ENCODE peak calls at places on chromosomes 11 and 22, in six cellular contexts. G is SK-N-SH, M is HCT116, H is H1, T is K562, D is HepG2. A is an unnamed sample.

GRCh38 chr11:122656073-122656630 is 630 bp downstream of the UBASH3B start:
- DNase-seq in G (peak), M (no peak), H (no peak), T (peak), D (no peak), A (no peak)

GRCh38 chr11:27471588-27472397 is 797 bp downstream of the LGR4 start:
- DNase-seq in G (peak), M (no peak), H (no peak), T (peak), D (no peak), A (no peak)

GRCh38 chr11:2167141-2168045 is 4.2 kb downstream of the TH start:
- DNase-seq in G (no peak), M (no peak), H (no peak), T (no peak), D (no peak), A (no peak)

GRCh38 chr11:68690671-68691401 is 6.5 kb downstream of the GAL start:
- DNase-seq in G (no peak), M (no peak), H (no peak), T (no peak), D (no peak), A (no peak)

GRCh38 chr11:86695391-86695790 is 23.0 kb upstream of the ME3 start:
- DNase-seq in G (no peak), M (no peak), H (no peak), T (no peak), D (no peak), A (no peak)

GRCh38 chr11:61851128-61851899 is 23.2 kb downstream of the FADS2 start:
- DNase-seq in G (no peak), M (no peak), H (no peak), T (no peak), D (no peak), A (no peak)

GRCh38 chr22:30292069-30292970 is 3.0 kb upstream of the CASTOR1 start:
- DNase-seq in G (no peak), M (no peak), H (no peak), T (no peak), D (no peak), A (no peak)

GRCh38 chr11:114154271-114155047 is 94.9 kb downstream of the ZBTB16 start:
- DNase-seq in G (no peak), M (no peak), H (no peak), T (no peak), D (peak), A (no peak)

GRCh38 chr11:67601098-67601497 is 5.6 kb upstream of the NDUFV1 start:
- DNase-seq in G (no peak), M (no peak), H (no peak), T (no peak), D (no peak), A (no peak)

GRCh38 chr11:106087815-106088435 is 10.5 kb downstream of the AASDHPPT start:
- DNase-seq in G (peak), M (peak), H (no peak), T (no peak), D (peak), A (peak)

GRCh38 chr11:65781962-65782815 is 1.4 kb upstream of the AP5B1 start:
- DNase-seq in G (peak), M (no peak), H (no peak), T (no peak), D (no peak), A (no peak)

GRCh38 chr11:73004088-73004487 is 138.0 kb downstream of the FCHSD2 start:
- DNase-seq in G (no peak), M (no peak), H (no peak), T (no peak), D (no peak), A (no peak)

GRCh38 chr22:37229805-37230672 is 14.0 kb downstream of the RAC2 start:
- DNase-seq in G (no peak), M (peak), H (no peak), T (peak), D (no peak), A (no peak)

GRCh38 chr22:46380069-46380468 is 44.6 kb downstream of the TRMU start:
- DNase-seq in G (no peak), M (no peak), H (no peak), T (no peak), D (no peak), A (no peak)

GRCh38 chr11:132072044-132072879 is 701.8 kb downstream of the NTM start:
- DNase-seq in G (no peak), M (no peak), H (peak), T (no peak), D (no peak), A (peak)

GRCh38 chr11:124899376-124900145 is 1.9 kb upstream of the ROBO4 start:
- DNase-seq in G (peak), M (no peak), H (no peak), T (no peak), D (no peak), A (no peak)

GRCh38 chr11:66686100-66686785 is 8.6 kb upstream of the RBM4B start:
- DNase-seq in G (no peak), M (no peak), H (no peak), T (no peak), D (no peak), A (no peak)

GRCh38 chr11:17403977-17404759 is 15.7 kb upstream of the KCNJ11 start:
- DNase-seq in G (no peak), M (no peak), H (no peak), T (no peak), D (no peak), A (no peak)

GRCh38 chr11:43944761-43945311 is 2.4 kb downstream of the C11orf96 start:
- DNase-seq in G (peak), M (no peak), H (no peak), T (peak), D (peak), A (no peak)

GRCh38 chr22:25744694-25745093 is 2.7 kb downstream of the MYO18B start:
- DNase-seq in G (no peak), M (no peak), H (no peak), T (no peak), D (no peak), A (no peak)

GRCh38 chr11:44171518-44171917 is 76.0 kb downstream of the EXT2 start:
- DNase-seq in G (peak), M (no peak), H (no peak), T (no peak), D (no peak), A (no peak)

GRCh38 chr22:49951986-49952896 is 8.3 kb upstream of the PIM3 start:
- DNase-seq in G (no peak), M (no peak), H (no peak), T (no peak), D (peak), A (no peak)

GRCh38 chr11:1526785-1527184 is 40.2 kb upstream of the MOB2 start:
- DNase-seq in G (no peak), M (no peak), H (no peak), T (no peak), D (no peak), A (no peak)

GRCh38 chr11:21229224-21229623 is 559.8 kb downstream of the NELL1 start:
- DNase-seq in G (no peak), M (no peak), H (no peak), T (no peak), D (no peak), A (no peak)

GRCh38 chr11:61587541-61587941 is 6.7 kb upstream of the SYT7 start:
- DNase-seq in G (no peak), M (no peak), H (no peak), T (peak), D (no peak), A (peak)

DNA sequence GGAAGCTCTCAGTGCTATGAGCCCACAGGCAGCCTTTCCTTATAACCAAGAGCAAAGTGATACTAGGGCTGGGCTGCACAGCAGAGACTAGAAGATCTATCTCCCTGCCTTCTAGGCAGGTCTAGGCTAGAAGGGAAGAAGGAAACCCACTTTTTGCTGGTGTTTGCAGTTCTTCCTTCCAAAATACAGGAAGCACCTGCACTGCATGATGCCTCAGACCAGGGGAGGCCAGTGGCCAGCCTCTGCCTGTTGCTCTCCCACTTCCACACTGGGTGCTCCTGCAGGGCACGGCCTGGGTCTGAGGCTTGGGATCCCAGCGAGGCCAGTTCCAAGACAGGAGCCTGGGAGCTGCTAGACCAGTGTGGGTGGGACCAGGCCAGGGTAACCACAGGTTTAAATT is 6.0 kb upstream of the UCP3 start:
- DNase-seq in G (no peak), M (no peak), H (no peak), T (no peak), D (no peak), A (no peak)
- TF ChIP-seq YY1 in G (no peak), M (no peak), H (no peak), T (no peak), D (no peak), A (no peak)

GRCh38 chr22:35229865-35230264 is 27.4 kb upstream of the HMGXB4 start:
- DNase-seq in G (no peak), M (no peak), H (no peak), T (no peak), D (no peak), A (no peak)

GRCh38 chr22:35227248-35227647 is 30.0 kb upstream of the HMGXB4 start:
- DNase-seq in G (no peak), M (no peak), H (no peak), T (no peak), D (no peak), A (no peak)

GRCh38 chr22:35230417-35230816 is 26.9 kb upstream of the HMGXB4 start:
- DNase-seq in G (no peak), M (no peak), H (no peak), T (no peak), D (no peak), A (no peak)

GRCh38 chr22:35230839-35231584 is 26.3 kb upstream of the HMGXB4 start:
- DNase-seq in G (peak), M (peak), H (no peak), T (peak), D (peak), A (no peak)

GRCh38 chr22:35231585-35232084 is 25.7 kb upstream of the HMGXB4 start:
- DNase-seq in G (peak), M (peak), H (peak), T (peak), D (peak), A (peak)
- TF ChIP-seq YY1 in G (no peak), M (no peak), H (no peak), T (no peak), D (no peak), A (no peak)

DNA sequence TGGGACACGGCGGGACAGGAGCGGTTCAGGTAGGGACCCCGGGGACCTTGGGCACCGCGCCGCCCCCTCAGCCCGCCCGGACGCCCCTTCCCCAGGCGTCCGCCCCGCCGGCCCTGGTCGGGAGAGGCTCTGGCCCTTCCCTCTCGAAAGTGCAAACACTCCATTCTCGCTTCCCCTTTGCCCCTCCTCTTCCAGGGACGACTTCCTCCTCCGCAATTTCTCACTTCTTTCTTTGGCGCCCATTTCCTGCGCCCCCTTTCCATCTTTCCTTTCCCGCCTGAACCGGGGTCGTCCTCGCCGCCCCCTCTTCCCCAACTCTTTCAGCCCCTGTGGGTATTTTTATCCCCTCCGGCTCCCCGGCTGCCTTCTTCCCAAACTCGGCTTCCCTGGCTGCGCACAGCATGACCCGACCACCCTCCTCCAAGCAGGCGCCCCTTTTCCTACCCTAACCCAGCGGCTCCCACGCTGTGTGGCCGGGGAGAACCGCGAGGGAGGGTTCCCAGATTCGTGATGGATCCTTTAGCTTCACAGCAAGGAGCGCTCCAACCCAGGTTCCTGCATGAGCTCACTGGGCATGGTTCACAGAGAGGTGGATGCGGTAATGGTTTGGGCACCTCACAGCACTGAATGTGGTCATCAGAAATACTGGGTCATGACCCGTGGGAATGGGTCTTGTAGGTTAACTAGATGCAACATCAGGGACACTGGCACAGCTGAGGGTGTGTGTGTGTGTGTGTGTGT is 689 bp downstream of the RAB39A start:
- DNase-seq in G (peak), M (no peak), H (no peak), T (no peak), D (no peak), A (no peak)
- TF ChIP-seq YY1 in G (no peak), M (no peak), H (no peak), T (no peak), D (no peak), A (no peak)

GRCh38 chr22:40147388-40148176 is 30.1 kb upstream of the TNRC6B start:
- DNase-seq in G (no peak), M (no peak), H (no peak), T (no peak), D (no peak), A (no peak)
- TF ChIP-seq YY1 in G (no peak), M (no peak), H (no peak), T (no peak), D (no peak), A (no peak)